ENCODE peak calls at places on chromosomes 13 and 19, in five cellular contexts. N is foreskin fibroblast, T is left lung, J is AG04449, Q is right atrium auricular region. Y is an unnamed sample.
A peak's percentile ranks its signal among the peaks of the same experiment; 100 is the strongest.

GRCh38 chr19:10074153-10074552 is 12.0 kb upstream of the SHFL start:
- DNase-seq in T (no peak), J (no peak), Q (no peak), N (peak; percentile 52), Y (no peak)

GRCh38 chr13:67643656-67644055 is 413.5 kb upstream of the PCDH9 start:
- DNase-seq in T (no peak), N (no peak), Q (no peak), J (no peak), Y (no peak)

GRCh38 chr19:3699071-3699740 is 1.1 kb downstream of the PIP5K1C start:
- DNase-seq in Q (peak; percentile 64), T (peak; percentile 60), N (peak; percentile 82), J (no peak), Y (no peak)

GRCh38 chr19:54209058-54209747 is 8.5 kb downstream of the RPS9 start:
- DNase-seq in J (no peak), Q (no peak), N (peak; percentile 29), T (no peak), Y (no peak)

GRCh38 chr13:20136781-20137703 is 23.8 kb downstream of the GJA3 start:
- DNase-seq in J (no peak), T (no peak), N (peak; percentile 65), Q (no peak), Y (no peak)

GRCh38 chr19:3358919-3359849 is 7.2 kb upstream of the NFIC start:
- DNase-seq in J (no peak), Q (no peak), T (peak; percentile 69), N (peak; percentile 83), Y (no peak)

GRCh38 chr13:70623260-70623659 is 515.0 kb upstream of the KLHL1 start:
- DNase-seq in N (peak; percentile 4), T (no peak), Q (no peak), J (no peak), Y (no peak)

GRCh38 chr19:43519436-43520088 is 7.4 kb downstream of the ETHE1 start:
- DNase-seq in T (peak; percentile 78), J (peak; percentile 85), Q (peak; percentile 68), N (peak; percentile 96), Y (peak; percentile 88)

GRCh38 chr19:30168760-30169159 is 203.4 kb upstream of the ZNF536 start:
- DNase-seq in T (no peak), J (no peak), N (no peak), Q (no peak), Y (no peak)

GRCh38 chr13:43985437-43986051 is 105.8 kb downstream of the LACC1 start:
- DNase-seq in T (no peak), N (no peak), Q (no peak), J (no peak), Y (no peak)

GRCh38 chr13:100825551-100825950 is 151.0 kb upstream of the TMTC4 start:
- DNase-seq in J (no peak), Q (no peak), N (peak; percentile 57), T (no peak), Y (peak; percentile 3)

GRCh38 chr13:112894673-112895481 is 74.1 kb upstream of the MCF2L start:
- DNase-seq in Q (no peak), T (no peak), N (no peak), J (no peak), Y (no peak)

GRCh38 chr13:95535243-95535642 is 17.3 kb upstream of the CLDN10 start:
- DNase-seq in N (peak; percentile 68), J (no peak), Q (no peak), T (peak; percentile 36), Y (peak; percentile 5)

GRCh38 chr19:43984687-43985000 is 656 bp downstream of the ZNF155 start:
- DNase-seq in N (no peak), J (no peak), T (peak; percentile 38), Q (no peak), Y (no peak)

GRCh38 chr13:20713751-20714150 is 10.3 kb downstream of the IL17D start:
- DNase-seq in T (no peak), Q (peak; percentile 88), N (peak; percentile 69), J (no peak), Y (peak; percentile 8)

GRCh38 chr13:79119578-79120107 is 286.4 kb downstream of the RBM26 start:
- DNase-seq in Q (no peak), N (no peak), T (no peak), J (no peak), Y (no peak)

GRCh38 chr19:54439174-54439851 is 9.7 kb upstream of the LENG8 start:
- DNase-seq in T (no peak), Q (no peak), N (peak; percentile 48), J (no peak), Y (no peak)

DNA sequence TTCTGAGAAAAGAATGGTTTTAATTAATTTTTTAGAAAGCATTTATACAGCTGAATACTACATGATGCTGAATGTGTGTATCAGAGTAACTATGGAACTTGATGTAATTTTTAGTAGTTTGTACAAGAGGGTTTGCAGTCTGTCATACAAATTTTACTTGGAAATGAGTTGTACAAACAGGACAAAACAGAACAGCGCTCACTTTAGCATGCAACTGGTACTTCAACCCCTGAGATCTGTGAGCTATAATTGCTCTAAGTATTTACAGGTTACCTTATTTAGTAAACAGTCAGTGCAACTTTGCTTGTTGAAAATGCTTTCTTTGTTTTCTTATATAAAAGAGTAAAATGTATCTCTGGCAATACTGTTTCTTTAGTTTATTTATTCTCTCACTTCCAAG is 719 bp downstream of the TNFRSF19 start:
- DNase-seq in Q (no peak), T (no peak), N (peak; percentile 48), J (no peak), Y (no peak)
- H3K4me3 ChIP-seq in Q (peak overlapping the region; percentile 48), T (peak overlapping the region; percentile 10), N (peak overlapping the region; percentile 54), J (peak overlapping the region; percentile 63), Y (no peak overlapping the region)

GRCh38 chr19:35860818-35861639 is 4.3 kb downstream of the KIRREL2 start:
- DNase-seq in Q (no peak), J (no peak), T (no peak), N (peak; percentile 14), Y (no peak)
- H3K4me3 ChIP-seq in Q (no peak overlapping the region), J (no peak overlapping the region), T (no peak overlapping the region), N (no peak overlapping the region), Y (no peak overlapping the region)

DNA sequence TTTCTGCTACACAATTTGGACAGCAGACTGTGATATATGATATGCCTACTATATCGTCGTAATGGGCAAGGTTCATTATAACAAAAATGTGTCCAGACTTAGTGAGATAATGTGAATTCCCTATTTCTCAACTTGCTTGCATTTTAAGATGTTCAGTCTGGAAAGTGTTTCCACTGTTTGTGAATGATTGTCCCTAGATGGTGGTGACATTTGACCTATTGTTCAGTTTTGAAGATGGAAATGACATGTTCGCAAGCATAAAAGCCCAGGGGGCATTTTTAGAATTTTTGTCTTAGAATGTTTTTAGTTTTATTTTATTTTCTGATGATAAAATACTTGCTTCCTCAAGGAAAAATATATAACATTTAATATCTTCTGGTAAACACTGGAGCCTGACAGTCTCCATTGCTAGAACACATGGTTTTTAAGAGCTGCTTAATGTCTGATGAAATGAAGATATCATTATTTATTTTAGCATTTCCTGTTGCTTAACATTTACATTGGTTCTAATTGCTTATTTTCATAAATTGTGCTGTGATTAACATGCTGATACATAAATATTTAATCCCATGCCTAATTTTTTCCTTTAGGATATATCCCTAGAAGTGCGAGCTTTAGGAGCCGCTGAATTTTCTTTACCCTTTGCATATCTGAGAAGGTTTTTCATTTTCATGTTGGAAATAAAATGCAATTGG is 27.1 kb downstream of the MBNL2 start:
- DNase-seq in Q (no peak), N (no peak), T (no peak), J (no peak), Y (no peak)
- H3K4me3 ChIP-seq in Q (no peak overlapping the region), N (no peak overlapping the region), T (no peak overlapping the region), J (no peak overlapping the region), Y (no peak overlapping the region)

GRCh38 chr13:50292082-50292481 is 276.8 kb downstream of the KCNRG start:
- DNase-seq in T (no peak), Q (no peak), N (no peak), J (no peak), Y (no peak)

GRCh38 chr13:50286376-50286775 is 271.1 kb downstream of the KCNRG start:
- DNase-seq in J (no peak), Q (no peak), T (no peak), N (no peak), Y (no peak)

GRCh38 chr13:50290186-50290585 is 274.9 kb downstream of the KCNRG start:
- DNase-seq in J (no peak), T (no peak), N (peak; percentile 17), Q (no peak), Y (no peak)

GRCh38 chr13:50291611-50292010 is 276.4 kb downstream of the KCNRG start:
- DNase-seq in N (peak; percentile 38), J (no peak), Q (no peak), T (no peak), Y (no peak)
- H3K4me3 ChIP-seq in N (no peak overlapping the region), J (no peak overlapping the region), Q (no peak overlapping the region), T (no peak overlapping the region), Y (no peak overlapping the region)

GRCh38 chr19:8578642-8579265 is 1.5 kb upstream of the MYO1F start:
- DNase-seq in N (peak; percentile 78), Q (peak; percentile 87), T (peak; percentile 76), J (no peak), Y (no peak)
- H3K4me3 ChIP-seq in N (no peak overlapping the region), Q (no peak overlapping the region), T (no peak overlapping the region), J (no peak overlapping the region), Y (no peak overlapping the region)

DNA sequence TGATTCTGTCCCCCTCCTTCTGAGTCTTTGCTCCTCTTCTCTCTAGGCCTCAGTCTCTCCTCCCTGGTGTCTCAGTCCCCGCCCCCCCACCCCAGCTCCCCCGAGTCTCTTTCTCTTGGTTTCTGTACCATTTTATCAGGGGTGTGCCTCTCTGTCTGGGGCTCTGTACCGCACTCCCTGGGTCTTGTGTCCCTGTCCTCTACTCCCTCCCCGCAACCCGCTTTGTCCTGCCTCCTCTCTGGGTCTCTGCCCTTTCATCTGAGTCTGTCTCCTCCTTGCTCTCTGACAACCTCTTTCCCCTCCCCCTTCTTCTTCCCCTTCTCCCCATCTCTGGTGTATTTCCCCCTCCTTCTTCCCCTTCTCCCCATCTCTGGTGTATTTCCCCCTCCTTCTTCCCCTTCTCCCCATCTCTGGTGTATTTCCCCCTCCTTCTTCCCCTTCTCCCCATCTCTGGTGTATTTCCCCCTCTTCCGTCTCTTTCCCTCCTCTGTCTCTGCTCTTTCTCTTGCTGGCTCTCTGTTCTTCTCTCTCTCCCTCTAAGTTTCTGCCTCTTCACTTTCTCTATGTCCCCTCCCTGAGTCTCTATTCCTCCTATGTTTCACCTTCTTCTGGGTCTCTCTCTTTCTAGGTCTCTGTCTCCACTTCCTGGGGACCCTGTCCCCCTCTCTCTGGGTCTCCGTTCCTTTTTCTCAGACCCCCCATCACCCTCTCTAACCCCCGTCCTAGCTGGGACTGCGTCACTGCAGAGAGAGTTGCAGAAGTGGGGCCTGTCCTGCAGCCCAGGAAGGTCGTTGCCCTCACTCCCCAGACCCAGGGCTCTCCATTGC is 2.2 kb upstream of the KCNC3 start:
- DNase-seq in T (peak; percentile 34), N (no peak), Q (no peak), J (no peak), Y (no peak)
- H3K4me3 ChIP-seq in T (peak overlapping the region; percentile 52), N (no peak overlapping the region), Q (peak overlapping the region; percentile 41), J (no peak overlapping the region), Y (no peak overlapping the region)

GRCh38 chr19:1455002-1455335 is 5.0 kb downstream of the APC2 start:
- DNase-seq in J (no peak), Q (no peak), T (no peak), N (no peak), Y (no peak)

GRCh38 chr19:1457031-1457739 is 7.3 kb downstream of the APC2 start:
- DNase-seq in T (no peak), Q (no peak), J (no peak), N (peak; percentile 35), Y (no peak)

GRCh38 chr19:1453525-1454371 is 3.8 kb downstream of the APC2 start:
- DNase-seq in N (peak; percentile 69), Q (no peak), J (no peak), T (no peak), Y (no peak)

GRCh38 chr19:1456121-1456900 is 6.4 kb downstream of the APC2 start:
- DNase-seq in N (no peak), Q (no peak), T (no peak), J (no peak), Y (no peak)

GRCh38 chr19:1455336-1456120 is 5.6 kb downstream of the APC2 start:
- DNase-seq in N (peak; percentile 67), T (no peak), J (no peak), Q (no peak), Y (no peak)
- H3K4me3 ChIP-seq in N (no peak overlapping the region), T (no peak overlapping the region), J (no peak overlapping the region), Q (no peak overlapping the region), Y (no peak overlapping the region)